ENCODE peak calls at places on chromosomes 5 and 9, in nine cellular contexts. K, A, W, T, P, B, F, G and E are unnamed samples.

GRCh38 chr9:34991833-34992375 is 2.4 kb downstream of the DNAJB5 start:
- DNase-seq in W (peak; percentile 52), K (peak; percentile 61), A (no peak), B (peak; percentile 34), T (peak; percentile 30), F (peak; percentile 49), P (no peak), G (no peak), E (no peak)

GRCh38 chr5:85049020-85049419 is 664.3 kb upstream of the EDIL3 start:
- DNase-seq in W (peak; percentile 8), P (no peak), F (no peak), K (peak; percentile 82), A (no peak), T (peak; percentile 12), B (peak; percentile 4), G (no peak), E (no peak)

GRCh38 chr9:87540444-87541105 is 42.9 kb downstream of the DAPK1 start:
- DNase-seq in G (no peak), P (no peak), K (no peak), W (no peak), B (no peak), A (no peak), F (no peak), T (no peak), E (no peak)

GRCh38 chr5:110478899-110479298 is 247.6 kb downstream of the TMEM232 start:
- DNase-seq in G (no peak), P (no peak), F (no peak), W (no peak), T (no peak), A (no peak), K (no peak), B (no peak), E (no peak)

GRCh38 chr5:2378108-2378507 is 373.4 kb downstream of the IRX2 start:
- DNase-seq in T (no peak), K (no peak), F (no peak), A (no peak), B (no peak), W (no peak), P (no peak), G (no peak), E (no peak)

GRCh38 chr9:124947727-124948391 is 7.0 kb upstream of the GOLGA1 start:
- DNase-seq in K (no peak), G (no peak), F (no peak), B (no peak), A (no peak), W (no peak), P (no peak), T (no peak), E (no peak)

GRCh38 chr5:37735649-37736347 is 104.0 kb downstream of the GDNF start:
- DNase-seq in G (no peak), A (no peak), B (no peak), K (no peak), F (peak; percentile 34), P (no peak), W (no peak), T (no peak), E (no peak)

GRCh38 chr9:105647595-105648349 is 14.5 kb upstream of the TAL2 start:
- DNase-seq in T (no peak), G (no peak), F (peak; percentile 90), B (no peak), P (no peak), W (no peak), K (peak; percentile 28), A (no peak), E (no peak)

GRCh38 chr5:57316798-57317327 is 143.0 kb downstream of the GPBP1 start:
- DNase-seq in T (peak; percentile 7), F (no peak), K (no peak), P (no peak), A (no peak), G (no peak), W (no peak), B (no peak), E (no peak)

GRCh38 chr5:132100672-132101261 is 27.2 kb downstream of the CSF2 start:
- DNase-seq in P (no peak), W (no peak), B (no peak), F (no peak), K (no peak), A (peak; percentile 75), G (no peak), T (no peak), E (no peak)

GRCh38 chr9:97307091-97307490 is 368 bp upstream of the CCDC180 start:
- DNase-seq in G (no peak), P (peak; percentile 34), W (no peak), F (peak; percentile 66), T (no peak), K (peak; percentile 99), A (no peak), B (no peak), E (no peak)

GRCh38 chr5:113663879-113664278 is 150.4 kb downstream of the YTHDC2 start:
- DNase-seq in G (peak; percentile 4), T (peak; percentile 47), P (peak; percentile 15), W (peak; percentile 51), F (peak; percentile 54), K (peak; percentile 82), A (no peak), B (peak; percentile 45), E (peak; percentile 26)

GRCh38 chr5:26482817-26483375 is 555.5 kb downstream of the CDH9 start:
- DNase-seq in W (peak; percentile 4), A (no peak), B (peak; percentile 30), F (peak; percentile 32), T (peak; percentile 75), K (peak; percentile 92), G (peak; percentile 46), P (peak; percentile 63), E (peak; percentile 32)

GRCh38 chr5:126967808-126968466 is 62.4 kb downstream of the MARCHF3 start:
- DNase-seq in K (no peak), G (no peak), F (no peak), T (no peak), B (no peak), A (no peak), W (no peak), P (peak; percentile 64), E (no peak)

GRCh38 chr5:126963822-126964375 is 66.5 kb downstream of the MARCHF3 start:
- DNase-seq in K (no peak), W (no peak), G (no peak), F (no peak), T (no peak), B (no peak), A (no peak), P (no peak), E (no peak)

GRCh38 chr5:126961702-126962101 is 68.7 kb downstream of the MARCHF3 start:
- DNase-seq in T (no peak), A (no peak), F (no peak), B (no peak), G (no peak), K (no peak), P (no peak), W (no peak), E (no peak)

GRCh38 chr5:126965487-126965886 is 64.9 kb downstream of the MARCHF3 start:
- DNase-seq in G (no peak), P (no peak), T (no peak), A (no peak), B (no peak), F (no peak), W (no peak), K (no peak), E (no peak)

GRCh38 chr5:126965061-126965475 is 65.3 kb downstream of the MARCHF3 start:
- DNase-seq in A (peak; percentile 55), W (no peak), K (no peak), P (no peak), F (no peak), T (no peak), G (no peak), B (no peak), E (peak; percentile 31)
- TF ChIP-seq REST in A (no peak), W (no peak), K (no peak), P (no peak), F (no peak), T (no peak), G (no peak), B (no peak), E (no peak)

GRCh38 chr5:32465076-32465475 is 20.5 kb upstream of the ZFR start:
- DNase-seq in B (no peak), G (no peak), W (no peak), K (peak; percentile 22), A (no peak), P (no peak), T (no peak), F (peak; percentile 12), E (no peak)
- TF ChIP-seq REST in B (no peak), G (no peak), W (no peak), K (no peak), A (no peak), P (no peak), T (no peak), F (no peak), E (no peak)

GRCh38 chr9:110583237-110583636 is 3.7 kb upstream of the SVEP1 start:
- DNase-seq in A (no peak), B (no peak), P (no peak), K (no peak), F (no peak), W (no peak), T (peak; percentile 8), G (no peak), E (no peak)
- TF ChIP-seq REST in A (no peak), B (no peak), P (no peak), K (no peak), F (no peak), W (no peak), T (no peak), G (no peak), E (no peak)

GRCh38 chr9:99027414-99027813 is 77.5 kb upstream of the TGFBR1 start:
- DNase-seq in F (no peak), W (no peak), B (no peak), T (no peak), G (no peak), A (no peak), P (no peak), K (no peak), E (no peak)

GRCh38 chr9:99024959-99025358 is 80.0 kb upstream of the TGFBR1 start:
- DNase-seq in T (no peak), P (no peak), B (no peak), G (no peak), K (no peak), A (no peak), F (no peak), W (no peak), E (no peak)

GRCh38 chr9:99026956-99027298 is 78.0 kb upstream of the TGFBR1 start:
- DNase-seq in F (peak; percentile 41), K (no peak), G (no peak), B (no peak), P (no peak), T (no peak), W (no peak), A (no peak), E (no peak)

GRCh38 chr9:99026271-99026955 is 78.5 kb upstream of the TGFBR1 start:
- DNase-seq in A (no peak), T (no peak), F (peak; percentile 54), K (no peak), G (no peak), B (no peak), P (no peak), W (no peak), E (no peak)

DNA sequence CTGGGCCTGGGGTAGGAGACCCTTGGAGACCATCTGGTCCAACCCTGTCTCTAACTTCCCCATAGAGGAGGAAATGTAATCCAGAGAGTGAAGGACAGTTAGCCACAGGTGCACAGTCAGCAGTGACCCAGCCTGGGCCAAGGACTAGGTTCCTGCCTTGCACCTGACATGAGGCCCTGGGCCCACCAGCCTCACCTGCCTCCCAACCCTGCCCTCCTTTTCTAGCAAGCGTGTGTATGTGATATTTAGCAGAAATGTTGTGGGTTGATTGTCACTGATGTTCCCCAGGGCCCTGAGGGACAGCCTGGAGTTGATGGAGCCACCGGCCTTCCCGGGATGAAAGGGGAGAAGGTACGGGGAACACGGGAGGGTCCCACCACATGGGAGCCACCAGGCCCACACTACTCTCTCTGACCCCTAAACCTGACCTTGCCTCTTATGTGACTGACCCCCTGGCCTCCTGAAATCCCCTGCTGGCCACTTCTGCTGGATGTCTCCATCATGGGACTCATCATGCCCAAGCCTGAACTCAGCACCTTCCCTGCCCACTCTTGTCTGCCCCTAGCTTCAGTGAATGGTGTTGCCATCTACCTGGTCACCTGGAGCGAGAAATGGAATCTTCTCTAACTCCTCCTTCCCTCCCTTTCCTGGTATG is 79.2 kb upstream of the TGFBR1 start:
- DNase-seq in W (no peak), T (no peak), P (no peak), G (no peak), K (no peak), F (no peak), A (no peak), B (no peak), E (no peak)
- TF ChIP-seq REST in W (no peak), T (no peak), P (no peak), G (no peak), K (no peak), F (no peak), A (no peak), B (no peak), E (no peak)